ENCODE peak calls at places on chromosomes 2 and 18, in nine cellular contexts. X, F, J, D, P, I, L, G and S are unnamed samples. For H3K4me1, the result is how much of the 10 kb centered on the place peaks cover.

GRCh38 chr18:59469463-59470180 is 110.6 kb upstream of the LMAN1 start:
- DNase-seq in X (no peak), F (peak), J (no peak), D (no peak), P (no peak), I (no peak), L (no peak), G (no peak), S (no peak)

GRCh38 chr2:195603408-195603807 is 53.6 kb upstream of the SLC39A10 start:
- DNase-seq in X (no peak), F (no peak), J (no peak), D (no peak), P (no peak), I (no peak), L (no peak), G (no peak), S (no peak)

GRCh38 chr2:57862153-57862552 is 184.5 kb upstream of the VRK2 start:
- DNase-seq in X (no peak), F (no peak), J (no peak), D (no peak), P (no peak), I (no peak), L (no peak), G (no peak), S (no peak)

GRCh38 chr2:20567159-20567925 is 83.6 kb downstream of the HS1BP3 start:
- DNase-seq in X (no peak), F (no peak), J (no peak), D (no peak), P (no peak), I (no peak), L (no peak), G (peak), S (no peak)

GRCh38 chr2:143000599-143000998 is 123.1 kb downstream of the KYNU start:
- DNase-seq in X (no peak), F (no peak), J (no peak), D (no peak), P (no peak), I (no peak), L (no peak), G (no peak), S (no peak)

GRCh38 chr18:42334931-42335330 is 379.9 kb downstream of the PIK3C3 start:
- DNase-seq in X (no peak), F (no peak), J (no peak), D (no peak), P (no peak), I (no peak), L (no peak), G (no peak), S (no peak)

GRCh38 chr18:54416459-54416858 is 58.8 kb downstream of the C18orf54 start:
- DNase-seq in X (peak), F (no peak), J (no peak), D (no peak), P (peak), I (no peak), L (peak), G (no peak), S (no peak)

GRCh38 chr2:221197223-221197622 is 374.9 kb downstream of the EPHA4 start:
- DNase-seq in X (no peak), F (no peak), J (no peak), D (no peak), P (no peak), I (no peak), L (no peak), G (no peak), S (no peak)

GRCh38 chr18:46469186-46469915 is 187.7 kb downstream of the LOXHD1 start:
- DNase-seq in X (no peak), F (no peak), J (no peak), D (no peak), P (no peak), I (no peak), L (no peak), G (no peak), S (no peak)

GRCh38 chr2:231016576-231017249 is 20.6 kb upstream of the C2orf72 start:
- DNase-seq in X (peak), F (no peak), J (no peak), D (no peak), P (no peak), I (no peak), L (no peak), G (no peak), S (no peak)

GRCh38 chr2:47819834-47820233 is 36.9 kb downstream of the MSH6 start:
- DNase-seq in X (no peak), F (no peak), J (no peak), D (no peak), P (peak), I (no peak), L (no peak), G (no peak), S (no peak)

GRCh38 chr2:45403036-45403435 is 208.0 kb downstream of the SRBD1 start:
- DNase-seq in X (no peak), F (no peak), J (no peak), D (no peak), P (no peak), I (no peak), L (peak), G (no peak), S (no peak)

GRCh38 chr2:150207979-150208378 is 279.5 kb downstream of the RND3 start:
- DNase-seq in X (no peak), F (no peak), J (no peak), D (no peak), P (no peak), I (no peak), L (no peak), G (no peak), S (no peak)

GRCh38 chr18:48974304-48975220 is 23.8 kb upstream of the SMAD7 start:
- DNase-seq in X (no peak), F (peak), J (peak), D (peak), P (no peak), I (no peak), L (no peak), G (no peak), S (no peak)

GRCh38 chr2:11239718-11240462 is 84.6 kb downstream of the SLC66A3 start:
- DNase-seq in X (peak), F (no peak), J (no peak), D (no peak), P (peak), I (no peak), L (peak), G (no peak), S (no peak)

GRCh38 chr2:207884127-207884526 is 114.4 kb upstream of the FZD5 start:
- DNase-seq in X (no peak), F (no peak), J (no peak), D (no peak), P (no peak), I (no peak), L (no peak), G (no peak), S (no peak)

GRCh38 chr2:16727256-16727655 is 61.6 kb upstream of the CYRIA start:
- DNase-seq in X (peak), F (no peak), J (no peak), D (no peak), P (no peak), I (no peak), L (peak), G (no peak), S (peak)

GRCh38 chr2:225452677-225453076 is 53.2 kb downstream of the NYAP2 start:
- DNase-seq in X (no peak), F (no peak), J (no peak), D (no peak), P (no peak), I (no peak), L (no peak), G (no peak), S (no peak)

GRCh38 chr2:108278631-108279030 is 10.1 kb upstream of the SULT1C2 start:
- DNase-seq in X (peak), F (no peak), J (no peak), D (no peak), P (no peak), I (no peak), L (no peak), G (no peak), S (no peak)

GRCh38 chr2:96524482-96525210 is 11.9 kb upstream of the ARID5A start:
- DNase-seq in X (no peak), F (no peak), J (no peak), D (peak), P (no peak), I (no peak), L (no peak), G (peak), S (no peak)

GRCh38 chr2:134777593-134777992 is 58.8 kb upstream of the TMEM163 start:
- DNase-seq in X (no peak), F (no peak), J (no peak), D (no peak), P (no peak), I (no peak), L (no peak), G (no peak), S (no peak)

GRCh38 chr2:120740765-120741513 is 5.3 kb downstream of the GLI2 start:
- DNase-seq in X (peak), F (no peak), J (no peak), D (no peak), P (no peak), I (no peak), L (peak), G (no peak), S (peak)

GRCh38 chr2:14654733-14655346 is 22.3 kb downstream of the LRATD1 start:
- DNase-seq in X (no peak), F (no peak), J (no peak), D (no peak), P (no peak), I (no peak), L (no peak), G (no peak), S (no peak)

DNA sequence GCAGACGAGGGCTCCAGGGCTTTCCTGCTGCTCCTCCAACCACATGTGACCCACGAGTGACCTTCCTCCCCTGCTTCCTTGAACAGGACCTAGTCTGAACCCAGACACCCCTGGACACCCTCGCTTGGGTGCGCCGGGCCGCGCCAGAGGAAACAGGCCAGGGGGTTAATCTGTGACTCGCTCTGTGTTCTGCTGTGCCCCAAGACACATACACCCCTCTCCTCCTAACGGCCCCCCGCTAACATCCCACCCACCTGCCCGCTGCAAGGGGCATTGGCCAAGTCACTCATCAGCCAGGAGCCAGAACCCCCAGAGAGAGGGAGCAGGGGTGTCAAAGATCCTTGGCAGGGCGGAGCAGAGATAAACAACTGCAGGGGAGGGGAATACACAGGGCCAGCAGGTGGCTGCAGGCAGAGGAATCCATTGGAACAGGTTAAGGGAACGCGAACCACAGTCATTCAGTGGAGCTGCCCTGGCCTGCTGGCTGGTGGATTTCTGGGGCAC is 38.1 kb downstream of the TNS1 start:
- DNase-seq in X (no peak), F (no peak), J (no peak), D (no peak), P (no peak), I (peak), L (no peak), G (peak), S (no peak)
- H3K4me1 ChIP-seq in X (under half), F (half or more), J (under half), D (under half), P (under half), I (under half), L (under half), G (under half), S (under half)

GRCh38 chr2:201203916-201204654 is 21.1 kb downstream of the CASP10 start:
- DNase-seq in X (peak), F (no peak), J (no peak), D (no peak), P (no peak), I (no peak), L (peak), G (no peak), S (no peak)

GRCh38 chr2:201200345-201200744 is 17.4 kb downstream of the CASP10 start:
- DNase-seq in X (no peak), F (no peak), J (no peak), D (no peak), P (no peak), I (no peak), L (no peak), G (no peak), S (no peak)

GRCh38 chr2:201204655-201205515 is 21.9 kb downstream of the CASP10 start:
- DNase-seq in X (no peak), F (no peak), J (no peak), D (no peak), P (no peak), I (no peak), L (no peak), G (no peak), S (no peak)

GRCh38 chr2:201199847-201200246 is 16.9 kb downstream of the CASP10 start:
- DNase-seq in X (no peak), F (no peak), J (no peak), D (no peak), P (no peak), I (no peak), L (no peak), G (no peak), S (no peak)

DNA sequence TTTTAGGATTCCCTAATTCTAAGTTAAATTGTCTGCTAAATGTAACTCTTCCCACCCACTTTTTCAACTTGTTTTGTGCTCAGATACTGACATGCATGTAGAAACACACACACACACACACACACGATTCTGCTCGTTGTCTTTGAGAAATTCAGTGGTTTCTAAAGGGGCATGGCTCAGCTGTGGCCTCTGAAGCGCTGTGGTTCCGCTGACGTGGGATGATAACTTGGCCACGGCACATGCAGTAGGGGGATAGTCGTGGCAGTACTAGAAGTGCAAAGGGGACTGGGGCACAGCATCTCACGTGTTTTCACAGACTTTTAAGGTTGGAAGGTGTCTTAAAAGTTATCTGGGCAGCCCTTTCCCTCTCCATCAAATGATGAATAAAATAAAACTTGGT is 18.4 kb downstream of the CASP10 start:
- DNase-seq in X (no peak), F (no peak), J (no peak), D (no peak), P (no peak), I (no peak), L (no peak), G (no peak), S (no peak)
- H3K4me1 ChIP-seq in X (under half), F (under half), J (under half), D (under half), P (under half), I (under half), L (under half), G (under half), S (under half)

DNA sequence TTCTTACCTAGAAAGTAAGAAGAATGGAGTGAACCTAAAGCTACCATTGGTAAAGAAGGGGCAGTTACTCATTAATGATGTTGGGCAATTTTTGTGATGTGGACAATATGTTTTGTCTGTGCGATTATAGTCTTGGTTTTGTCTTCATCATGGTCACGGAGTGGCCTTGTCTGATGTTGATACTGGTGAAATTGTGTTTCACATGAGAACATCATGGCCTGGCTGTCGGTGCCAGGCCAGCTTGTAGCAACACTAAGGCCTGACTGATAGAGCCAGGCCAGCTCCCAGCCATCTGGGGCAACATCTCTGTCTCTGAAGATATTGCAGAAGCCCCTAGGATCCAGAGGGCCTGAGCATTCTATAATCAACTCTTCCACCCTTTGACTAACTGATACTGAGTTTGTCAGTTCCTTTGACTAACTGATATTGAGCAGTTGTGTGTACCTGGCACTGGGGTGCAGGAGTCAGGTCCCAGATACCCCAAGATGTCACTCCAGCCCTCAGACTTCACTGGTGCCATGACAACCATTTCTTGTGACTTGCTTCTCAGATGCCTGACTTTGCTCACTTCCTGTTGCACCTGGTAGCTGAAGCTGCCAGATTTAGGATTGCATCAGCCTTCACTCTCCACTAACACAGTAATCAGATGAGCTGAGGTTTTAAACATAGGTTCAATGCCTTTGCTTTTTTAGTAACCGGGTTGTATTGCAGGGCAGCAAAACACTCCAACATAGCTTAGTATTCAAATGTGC is 62.5 kb downstream of the RPIA start:
- DNase-seq in X (peak), F (no peak), J (no peak), D (no peak), P (peak), I (no peak), L (no peak), G (no peak), S (no peak)
- H3K4me1 ChIP-seq in X (under half), F (under half), J (under half), D (under half), P (under half), I (under half), L (under half), G (under half), S (under half)

GRCh38 chr2:38526195-38526594 is 76.5 kb downstream of the HNRNPLL start:
- DNase-seq in X (peak), F (no peak), J (no peak), D (no peak), P (peak), I (no peak), L (peak), G (no peak), S (no peak)
- H3K4me1 ChIP-seq in X (under half), F (under half), J (under half), D (under half), P (under half), I (under half), L (under half), G (under half), S (under half)

GRCh38 chr2:30222636-30223360 is 8.5 kb upstream of the LBH start:
- DNase-seq in X (no peak), F (no peak), J (no peak), D (no peak), P (no peak), I (no peak), L (no peak), G (no peak), S (no peak)
- H3K4me1 ChIP-seq in X (under half), F (under half), J (under half), D (under half), P (under half), I (under half), L (under half), G (under half), S (under half)

GRCh38 chr2:190656301-190656700 is 7.4 kb downstream of the NAB1 start:
- DNase-seq in X (peak), F (no peak), J (no peak), D (no peak), P (no peak), I (no peak), L (no peak), G (no peak), S (no peak)
- H3K4me1 ChIP-seq in X (under half), F (half or more), J (under half), D (under half), P (under half), I (under half), L (under half), G (under half), S (half or more)

GRCh38 chr2:12728221-12728777 is 11.6 kb downstream of the TRIB2 start:
- DNase-seq in X (no peak), F (no peak), J (no peak), D (no peak), P (no peak), I (no peak), L (no peak), G (no peak), S (no peak)
- H3K4me1 ChIP-seq in X (under half), F (half or more), J (under half), D (under half), P (under half), I (half or more), L (under half), G (half or more), S (under half)

DNA sequence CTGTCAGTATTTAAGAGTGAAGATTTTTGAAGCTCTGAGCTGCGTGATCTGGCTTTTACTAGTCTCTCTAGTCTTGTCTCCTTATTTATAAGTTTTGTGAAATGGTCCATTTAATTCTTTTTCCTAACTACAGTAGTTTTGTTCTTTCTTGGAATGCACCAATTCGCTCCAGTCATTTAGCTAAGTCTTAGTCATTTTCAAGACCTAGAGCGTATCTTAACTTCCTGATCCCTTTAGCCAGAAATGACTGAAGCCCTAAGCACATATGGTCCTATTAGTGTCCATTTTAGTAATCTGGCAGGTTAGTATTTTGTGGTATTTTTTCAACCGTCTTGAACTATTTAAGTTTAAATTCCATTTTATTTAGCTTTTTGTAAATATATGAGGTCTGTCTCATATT is 3.6 kb downstream of the BIRC6 start:
- DNase-seq in X (no peak), F (no peak), J (no peak), D (no peak), P (no peak), I (no peak), L (no peak), G (no peak), S (no peak)
- H3K4me1 ChIP-seq in X (under half), F (under half), J (half or more), D (under half), P (under half), I (half or more), L (under half), G (half or more), S (under half)

DNA sequence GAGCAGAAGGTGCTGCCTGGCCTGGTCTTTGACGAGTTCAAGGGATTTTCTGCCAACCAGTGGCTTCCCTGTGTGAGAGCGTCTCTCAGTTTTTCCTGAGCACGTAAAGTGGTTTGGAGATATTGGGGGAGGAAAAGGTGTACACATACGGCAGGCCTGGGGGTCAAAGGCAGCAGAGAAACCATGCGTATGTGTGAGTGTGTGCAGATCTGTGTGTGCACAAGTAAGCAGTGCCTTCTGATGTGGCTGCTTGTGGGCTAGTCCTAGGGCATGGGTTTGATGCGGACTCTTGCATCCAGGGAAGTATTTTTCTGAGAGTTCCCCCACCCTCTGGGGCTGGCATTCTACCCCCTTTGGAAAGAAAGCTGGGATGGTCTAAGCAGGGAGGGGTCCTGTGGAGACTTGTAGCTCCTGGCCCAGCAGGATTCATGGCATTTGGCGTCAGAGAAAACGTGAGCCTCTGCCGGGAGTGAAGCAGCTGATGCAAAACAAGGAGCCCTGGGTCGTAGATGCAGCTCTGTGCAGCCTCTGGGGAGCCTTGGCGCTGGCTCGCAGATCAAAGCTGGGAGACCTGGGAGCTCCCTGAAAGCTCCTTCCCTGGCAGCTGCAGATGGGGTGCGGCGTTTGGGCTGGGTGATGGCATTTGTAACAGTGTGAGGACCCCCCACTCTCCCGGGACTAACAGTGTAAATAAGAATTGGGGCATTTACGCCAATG is 148.2 kb downstream of the KLHL29 start:
- DNase-seq in X (no peak), F (no peak), J (no peak), D (no peak), P (no peak), I (no peak), L (no peak), G (no peak), S (no peak)
- H3K4me1 ChIP-seq in X (under half), F (under half), J (under half), D (under half), P (under half), I (under half), L (under half), G (under half), S (under half)